ENCODE peak calls at places on chromosomes 5 and 9, in six cellular contexts. D, U, X, F, K and O are unnamed samples.
A peak's percentile ranks its signal among the peaks of the same experiment; 100 is the strongest.

GRCh38 chr5:107135391-107135790 is 535.3 kb downstream of the EFNA5 start:
- DNase-seq in D (no peak), U (no peak), X (no peak), F (no peak), K (no peak), O (no peak)

GRCh38 chr9:112145886-112146285 is 29.2 kb downstream of the SUSD1 start:
- DNase-seq in D (no peak), U (no peak), X (no peak), F (no peak), K (no peak), O (no peak)

GRCh38 chr9:4837768-4838546 is 45.2 kb downstream of the RCL1 start:
- DNase-seq in D (no peak), U (no peak), X (no peak), F (no peak), K (no peak), O (no peak)

GRCh38 chr5:109239501-109239900 is 170.3 kb downstream of the PJA2 start:
- DNase-seq in D (no peak), U (no peak), X (peak; percentile 32), F (no peak), K (no peak), O (no peak)

GRCh38 chr9:982660-983240 is 6.3 kb downstream of the DMRT3 start:
- DNase-seq in D (no peak), U (no peak), X (no peak), F (no peak), K (no peak), O (no peak)

GRCh38 chr5:24749701-24750100 is 104.9 kb upstream of the CDH10 start:
- DNase-seq in D (no peak), U (no peak), X (no peak), F (no peak), K (no peak), O (no peak)

GRCh38 chr9:128633057-128633456 is 23.6 kb downstream of the DYNC2I2 start:
- DNase-seq in D (no peak), U (no peak), X (no peak), F (no peak), K (no peak), O (no peak)

GRCh38 chr9:61665330-61665751 is 475.5 kb downstream of the SPATA31A7 start:
- DNase-seq in D (no peak), U (no peak), X (no peak), F (no peak), K (no peak), O (no peak)

GRCh38 chr5:83555263-83555662 is 83.7 kb downstream of the VCAN start:
- DNase-seq in D (no peak), U (no peak), X (no peak), F (no peak), K (no peak), O (no peak)

GRCh38 chr5:39376293-39376714 is 12.0 kb upstream of the C9 start:
- DNase-seq in D (peak; percentile 52), U (peak; percentile 48), X (peak; percentile 72), F (peak; percentile 22), K (peak; percentile 25), O (peak; percentile 70)